ENCODE peak calls at places on chromosomes 3 and 15, in six cellular contexts. I, G, J, Q, K and Y are unnamed samples.

GRCh38 chr3:63228087-63228486 is 50.0 kb upstream of the SYNPR start:
- DNase-seq in K (no peak), J (no peak), I (no peak), G (no peak), Q (no peak), Y (no peak)

GRCh38 chr3:13470894-13471574 is 9.1 kb upstream of the HDAC11 start:
- DNase-seq in K (peak), J (no peak), Q (no peak), I (no peak), G (no peak), Y (peak)

GRCh38 chr15:66390670-66391069 is 4.0 kb downstream of the MAP2K1 start:
- DNase-seq in K (no peak), Q (no peak), I (no peak), G (peak), J (no peak), Y (peak)

GRCh38 chr3:17979248-17979647 is 236.8 kb upstream of the TBC1D5 start:
- DNase-seq in I (no peak), K (peak), Q (no peak), J (no peak), G (no peak), Y (no peak)

GRCh38 chr15:60389261-60390077 is 8.3 kb downstream of the ANXA2 start:
- DNase-seq in I (no peak), Q (no peak), J (no peak), G (no peak), K (no peak), Y (no peak)

GRCh38 chr3:16253601-16254000 is 11.1 kb downstream of the DPH3 start:
- DNase-seq in I (no peak), Q (no peak), G (peak), J (peak), K (no peak), Y (no peak)

GRCh38 chr3:79019137-79019923 is 748.5 kb downstream of the ROBO1 start:
- DNase-seq in J (peak), I (peak), G (peak), K (peak), Q (peak), Y (peak)

GRCh38 chr15:77617507-77618285 is 15.0 kb downstream of the LINGO1 start:
- DNase-seq in G (no peak), Q (no peak), K (peak), I (no peak), J (no peak), Y (no peak)

GRCh38 chr3:13051581-13051980 is 21.6 kb downstream of the IQSEC1 start:
- DNase-seq in G (no peak), Q (no peak), J (no peak), K (no peak), I (no peak), Y (no peak)

GRCh38 chr15:39125904-39126303 is 455.0 kb upstream of the THBS1 start:
- DNase-seq in Q (peak), K (peak), G (no peak), J (no peak), I (no peak), Y (peak)

GRCh38 chr15:34655198-34655770 is 71.8 kb upstream of the GOLGA8B start:
- DNase-seq in J (no peak), G (no peak), K (no peak), I (no peak), Q (no peak), Y (no peak)

GRCh38 chr3:105527949-105528348 is 161.2 kb downstream of the ALCAM start:
- DNase-seq in K (peak), Q (peak), I (no peak), J (no peak), G (no peak), Y (no peak)

GRCh38 chr3:9809615-9810356 is at the start of gene TTLL3:
- DNase-seq in K (peak), G (peak), J (peak), Q (peak), I (peak), Y (peak)

GRCh38 chr3:53255360-53255774 is 455 bp downstream of the TKT start:
- DNase-seq in J (no peak), I (peak), K (no peak), G (no peak), Q (no peak), Y (peak)

GRCh38 chr15:48675436-48675835 is 29.9 kb upstream of the FBN1 start:
- DNase-seq in Q (peak), K (no peak), I (no peak), J (no peak), G (no peak), Y (no peak)

GRCh38 chr3:47669026-47669749 is 90.5 kb upstream of the CSPG5 start:
- DNase-seq in Q (peak), I (no peak), G (no peak), J (no peak), K (no peak), Y (no peak)

GRCh38 chr3:68306571-68306970 is 625.8 kb downstream of the TAFA4 start:
- DNase-seq in I (no peak), J (no peak), Q (no peak), G (no peak), K (no peak), Y (no peak)

GRCh38 chr3:136862611-136862951 is 573 bp downstream of the NCK1 start:
- DNase-seq in G (peak), J (peak), Q (peak), K (peak), I (peak), Y (peak)

GRCh38 chr15:26518885-26519284 is 254.0 kb downstream of the GABRB3 start:
- DNase-seq in J (no peak), G (no peak), K (no peak), Q (no peak), I (no peak), Y (no peak)

GRCh38 chr3:127652246-127652995 is 20.3 kb upstream of the ABTB1 start:
- DNase-seq in K (peak), Q (peak), I (peak), G (peak), J (no peak), Y (peak)

GRCh38 chr3:54773251-54773650 is 154.6 kb downstream of the LRTM1 start:
- DNase-seq in Q (no peak), G (no peak), K (no peak), I (no peak), J (no peak), Y (no peak)

GRCh38 chr3:52244061-52244628 is 1.4 kb upstream of the PPM1M start:
- DNase-seq in G (peak), J (no peak), K (no peak), Q (peak), I (peak), Y (peak)

GRCh38 chr15:31032959-31033358 is 41.5 kb upstream of the MTMR10 start:
- DNase-seq in G (no peak), K (no peak), J (no peak), Q (peak), I (no peak), Y (no peak)

GRCh38 chr3:98390366-98390765 is at the start of gene OR5K3:
- DNase-seq in G (no peak), K (no peak), Q (no peak), J (no peak), I (no peak), Y (no peak)

GRCh38 chr15:68113273-68113672 is 59.2 kb downstream of the PIAS1 start:
- DNase-seq in K (no peak), I (no peak), G (no peak), J (no peak), Q (peak), Y (no peak)

GRCh38 chr15:76172782-76173181 is 113.0 kb downstream of the TMEM266 start:
- DNase-seq in I (no peak), J (no peak), Q (no peak), K (no peak), G (no peak), Y (no peak)

GRCh38 chr3:9810846-9811245 is 784 bp downstream of the TTLL3 start:
- DNase-seq in J (no peak), G (no peak), I (no peak), K (no peak), Q (no peak), Y (no peak)

GRCh38 chr3:194481103-194481502 is 5.7 kb downstream of the ATP13A3 start:
- DNase-seq in K (no peak), G (no peak), J (no peak), I (no peak), Q (peak), Y (no peak)

DNA sequence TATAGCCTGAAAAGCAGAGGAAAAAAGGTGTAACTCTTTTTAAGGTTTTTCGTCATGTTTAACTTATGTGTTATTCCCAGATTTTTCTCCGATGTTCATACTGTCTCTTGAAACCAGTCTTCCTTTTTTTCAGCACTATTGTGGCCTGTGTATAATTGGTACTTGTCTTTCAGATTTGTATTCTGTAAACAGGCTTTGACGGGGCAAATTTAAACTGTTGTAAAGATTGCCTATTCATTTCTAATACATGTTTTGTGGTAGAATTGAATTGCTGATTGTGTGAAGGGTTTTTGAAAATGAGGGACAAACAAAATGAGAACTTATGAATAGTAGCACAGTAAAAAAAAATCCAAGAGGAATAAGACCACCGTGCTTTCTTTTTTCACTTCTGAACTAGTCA is 33.6 kb downstream of the AKAP13 start:
- DNase-seq in Q (no peak), I (no peak), G (no peak), K (no peak), J (no peak), Y (no peak)
- H3K27ac ChIP-seq in Q (no peak), I (no peak), G (peak), K (peak), J (peak), Y (peak)

GRCh38 chr3:129315386-129315991 is 36.8 kb downstream of the HMCES start:
- DNase-seq in I (peak), K (peak), J (no peak), Q (peak), G (peak), Y (peak)

GRCh38 chr3:129316121-129317013 is 37.7 kb downstream of the HMCES start:
- DNase-seq in Q (peak), I (peak), K (peak), J (peak), G (peak), Y (peak)

GRCh38 chr3:129313415-129313982 is 34.8 kb downstream of the HMCES start:
- DNase-seq in Q (peak), J (no peak), G (no peak), K (no peak), I (no peak), Y (no peak)

GRCh38 chr3:129313983-129314756 is 35.5 kb downstream of the HMCES start:
- DNase-seq in I (no peak), J (peak), Q (peak), K (peak), G (no peak), Y (no peak)

DNA sequence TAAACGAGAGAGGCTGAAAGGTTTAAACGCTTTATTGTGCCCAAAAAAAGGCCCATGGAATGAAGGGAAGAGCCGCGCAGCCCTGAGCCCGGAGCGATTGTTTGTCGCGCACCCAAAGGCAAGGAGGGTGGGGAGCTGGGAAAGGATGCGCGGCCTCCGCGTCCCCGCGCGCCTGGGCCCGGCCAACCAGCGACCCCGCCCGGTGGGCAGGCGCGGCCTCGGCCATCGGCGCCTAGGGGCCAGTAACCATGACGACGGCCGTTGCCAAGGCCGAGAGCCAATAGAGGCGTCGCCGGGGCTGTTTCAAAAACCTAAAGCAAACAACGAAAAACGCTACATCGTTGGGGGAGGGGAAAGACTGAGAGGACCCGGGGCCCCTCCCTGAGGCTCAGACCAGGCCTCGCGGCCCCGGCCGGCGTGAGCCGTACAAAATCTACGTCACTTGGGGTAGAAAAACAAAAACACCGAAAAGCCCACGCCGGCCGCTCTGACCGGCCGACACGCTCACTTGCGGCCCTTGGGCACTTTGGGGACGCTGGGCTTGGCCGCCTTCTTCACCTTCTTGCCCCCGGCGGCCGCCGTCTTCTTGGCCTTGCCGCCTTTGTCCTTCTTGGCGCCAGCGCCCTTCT is 36.2 kb downstream of the HMCES start:
- DNase-seq in K (peak), I (peak), J (peak), Q (peak), G (peak), Y (peak)
- TF ChIP-seq POLR2A in K (no peak), I (no peak), J (peak), Q (no peak), G (peak), Y (peak)

DNA sequence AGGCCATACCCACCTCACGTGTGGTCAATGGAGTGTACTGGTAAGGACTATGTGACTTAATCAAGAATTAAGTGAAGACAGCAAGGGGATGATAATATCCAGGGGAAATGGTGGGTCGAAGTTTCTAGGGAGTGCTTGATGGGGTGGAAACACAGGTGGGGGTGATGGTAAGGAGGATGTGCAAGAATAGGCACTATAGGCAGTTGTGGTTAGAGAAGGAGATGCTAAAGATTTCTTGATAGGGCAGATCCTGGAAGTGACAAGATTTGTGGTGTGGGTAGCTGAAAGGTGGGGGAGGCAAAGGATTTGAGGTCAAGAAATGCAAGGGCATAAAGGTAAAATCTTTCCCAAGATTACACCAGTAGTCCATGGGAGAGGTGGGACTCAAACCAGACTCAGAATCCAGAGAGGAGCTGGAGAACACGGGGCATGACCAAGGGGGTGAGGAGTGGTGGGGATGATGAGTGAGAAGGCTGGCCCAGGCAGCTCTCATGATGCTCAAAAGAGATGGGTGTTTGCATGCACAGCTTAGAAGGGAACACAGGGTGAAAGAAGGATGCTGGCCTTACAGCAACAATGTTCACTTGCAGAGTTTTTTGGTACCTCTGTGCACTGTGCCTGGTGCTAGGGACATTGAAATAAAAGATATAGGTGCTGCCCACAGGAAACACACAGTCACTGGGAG is 78.4 kb downstream of the CCR1 start:
- DNase-seq in K (no peak), J (no peak), G (no peak), I (no peak), Q (no peak), Y (no peak)
- H3K4me3 ChIP-seq in K (no peak), J (no peak), G (no peak), I (no peak), Q (no peak), Y (no peak)

DNA sequence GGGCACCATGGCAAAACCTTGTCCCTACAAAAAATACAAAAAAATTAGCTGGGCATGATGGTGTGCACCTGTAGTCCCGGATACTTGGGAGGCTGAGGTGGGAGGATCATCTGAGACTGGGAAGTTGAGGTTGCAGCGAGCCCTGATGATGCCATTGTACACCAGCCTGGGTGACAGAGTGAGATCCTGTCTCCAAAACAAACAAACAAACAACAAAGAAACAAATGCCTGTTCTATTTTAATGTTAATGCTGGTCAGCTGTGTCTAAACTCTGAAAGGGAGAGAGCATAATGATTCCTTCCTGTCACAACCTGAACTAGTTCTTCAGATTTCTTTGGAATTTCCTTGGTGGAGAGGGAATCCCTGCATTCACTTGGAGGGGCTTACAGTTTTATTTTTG is 413.0 kb upstream of the TBL1XR1 start:
- DNase-seq in K (no peak), G (no peak), I (no peak), J (no peak), Q (no peak), Y (no peak)
- H3K27ac ChIP-seq in K (no peak), G (no peak), I (no peak), J (no peak), Q (no peak), Y (no peak)